ENCODE peak calls at places on chromosome 10, in four cellular contexts. M, Q, I and Y are unnamed samples.
A peak's percentile ranks its signal among the peaks of the same experiment; 100 is the strongest.

GRCh38 chr10:113454341-113455061 is 98.4 kb upstream of the HABP2 start:
- DNase-seq in M (peak; percentile 79), I (peak; percentile 41), Q (peak; percentile 54), Y (peak; percentile 37)

GRCh38 chr10:109891105-109891504 is 32.2 kb downstream of the XPNPEP1 start:
- DNase-seq in M (no peak), I (no peak), Q (no peak), Y (peak; percentile 71)

GRCh38 chr10:133260895-133261725 is 15.6 kb downstream of the ADAM8 start:
- DNase-seq in M (peak; percentile 88), I (peak; percentile 21), Q (peak; percentile 33), Y (no peak)

GRCh38 chr10:72314263-72314662 is 40.5 kb downstream of the DNAJB12 start:
- DNase-seq in M (no peak), I (no peak), Q (no peak), Y (no peak)

GRCh38 chr10:95303535-95303934 is 12.7 kb upstream of the PDLIM1 start:
- DNase-seq in Q (no peak), I (peak; percentile 71), M (no peak), Y (no peak)

GRCh38 chr10:104824378-104825006 is 183.4 kb downstream of the SORCS3 start:
- DNase-seq in I (peak; percentile 5), M (no peak), Q (peak; percentile 8), Y (peak; percentile 64)

GRCh38 chr10:109592391-109592790 is 330.9 kb downstream of the XPNPEP1 start:
- DNase-seq in M (no peak), Q (no peak), I (no peak), Y (no peak)

GRCh38 chr10:91590142-91590903 is 42.5 kb downstream of the PPP1R3C start:
- DNase-seq in I (peak; percentile 96), Q (peak; percentile 99), M (no peak), Y (peak; percentile 48)

GRCh38 chr10:71132321-71132810 is 80.0 kb upstream of the UNC5B start:
- DNase-seq in Q (no peak), I (no peak), M (no peak), Y (no peak)

GRCh38 chr10:45379891-45380540 is 6.0 kb downstream of the ALOX5 start:
- DNase-seq in I (no peak), Q (no peak), M (peak; percentile 81), Y (no peak)

GRCh38 chr10:80320377-80320776 is 30.9 kb upstream of the MAT1A start:
- DNase-seq in Q (no peak), I (no peak), M (no peak), Y (no peak)

GRCh38 chr10:90430186-90430585 is 427.7 kb downstream of the HTR7 start:
- DNase-seq in I (no peak), Q (no peak), M (no peak), Y (no peak)

GRCh38 chr10:7551891-7552731 is 114.7 kb downstream of the ITIH5 start:
- DNase-seq in Q (no peak), M (no peak), I (no peak), Y (no peak)

DNA sequence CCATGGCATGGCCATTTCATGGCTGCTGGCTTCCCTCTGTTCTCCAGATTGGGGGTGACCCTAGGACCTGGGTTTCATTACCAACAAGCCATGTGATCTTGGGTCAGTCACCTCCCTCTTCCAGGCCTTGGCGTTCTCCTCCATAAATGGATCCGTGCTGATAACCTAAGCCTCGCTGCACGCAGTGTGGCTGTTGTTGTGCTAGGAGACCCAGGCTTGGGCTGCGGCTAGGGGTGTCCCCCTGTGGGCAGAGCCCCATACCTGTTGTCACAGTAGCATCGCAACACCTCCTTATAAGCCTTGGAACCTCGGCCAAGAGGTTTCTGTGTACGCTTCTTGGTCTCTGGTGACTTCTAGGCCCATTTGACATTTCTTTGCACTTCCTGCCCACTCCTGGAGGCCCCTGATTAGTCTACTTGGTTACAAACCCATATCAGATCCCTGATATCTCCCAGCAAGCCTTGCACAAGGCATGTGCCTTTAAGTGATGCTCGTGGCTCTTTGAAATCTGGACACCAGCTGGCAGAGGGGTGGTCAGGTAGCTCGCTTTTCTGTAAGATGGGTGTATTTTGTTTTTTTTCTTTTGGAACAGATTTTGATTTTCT is 23.6 kb downstream of the ZMIZ1 start:
- DNase-seq in I (no peak), Q (no peak), M (no peak), Y (no peak)
- TF ChIP-seq CTCF in I (no peak), Q (no peak), M (no peak), Y (no peak)

GRCh38 chr10:9301148-9301547 is 1246.7 kb downstream of the GATA3 start:
- DNase-seq in M (no peak), I (no peak), Q (no peak), Y (peak; percentile 17)
- H3K4me3 ChIP-seq in M (no peak overlapping the region), I (no peak overlapping the region), Q (no peak overlapping the region), Y (no peak overlapping the region)

DNA sequence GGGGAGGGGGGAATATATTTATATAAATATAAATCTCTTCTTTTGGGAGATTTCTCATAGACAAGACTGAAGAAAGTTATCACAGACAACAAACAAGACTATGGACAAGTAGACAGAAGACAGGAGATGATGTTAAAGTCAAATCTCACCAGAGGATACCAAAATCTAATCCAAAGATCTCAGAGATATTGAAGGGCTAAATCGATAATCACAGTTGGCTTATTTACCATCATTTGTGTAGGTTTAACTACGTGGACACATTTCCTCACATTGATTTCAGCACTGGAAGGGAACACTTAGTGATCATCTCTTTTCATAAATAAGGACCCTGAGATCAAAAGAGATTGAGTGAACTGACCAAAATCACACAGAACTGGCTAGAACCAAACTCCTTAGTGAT is 2.7 kb upstream of the INPP5F start:
- DNase-seq in M (no peak), Q (no peak), I (no peak), Y (no peak)
- TF ChIP-seq CTCF in M (no peak), Q (no peak), I (no peak), Y (no peak)

GRCh38 chr10:13158401-13158800 is 3.0 kb upstream of the MCM10 start:
- DNase-seq in I (no peak), Q (no peak), M (no peak), Y (peak; percentile 6)
- H3K4me3 ChIP-seq in I (no peak overlapping the region), Q (peak overlapping the region; percentile 17), M (no peak overlapping the region), Y (peak overlapping the region; percentile 26)

GRCh38 chr10:26238378-26238777 is 21.8 kb downstream of the GAD2 start:
- DNase-seq in Q (no peak), M (no peak), I (no peak), Y (no peak)

DNA sequence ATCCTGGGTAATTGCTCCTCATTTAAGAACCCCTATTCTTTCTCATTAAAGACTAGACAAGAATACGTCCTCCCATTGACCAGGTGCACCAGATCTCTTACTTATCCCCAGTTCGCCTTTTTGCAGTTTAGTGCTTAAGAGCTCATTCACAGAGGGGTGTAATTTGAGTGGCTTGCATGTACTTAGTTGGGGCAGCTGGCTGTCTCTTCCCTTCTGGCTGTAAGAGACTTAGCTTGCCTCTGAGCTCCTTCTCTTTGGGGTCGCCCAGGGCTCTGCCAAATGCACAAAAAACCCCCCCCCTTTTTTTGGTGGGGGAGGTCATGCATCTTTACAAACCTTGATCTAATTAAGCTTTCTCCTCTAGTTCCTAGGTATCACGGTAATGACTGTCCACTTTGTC is 26.2 kb downstream of the GAD2 start:
- DNase-seq in I (no peak), M (no peak), Q (no peak), Y (no peak)
- TF ChIP-seq CTCF in I (no peak), M (no peak), Q (no peak), Y (no peak)

DNA sequence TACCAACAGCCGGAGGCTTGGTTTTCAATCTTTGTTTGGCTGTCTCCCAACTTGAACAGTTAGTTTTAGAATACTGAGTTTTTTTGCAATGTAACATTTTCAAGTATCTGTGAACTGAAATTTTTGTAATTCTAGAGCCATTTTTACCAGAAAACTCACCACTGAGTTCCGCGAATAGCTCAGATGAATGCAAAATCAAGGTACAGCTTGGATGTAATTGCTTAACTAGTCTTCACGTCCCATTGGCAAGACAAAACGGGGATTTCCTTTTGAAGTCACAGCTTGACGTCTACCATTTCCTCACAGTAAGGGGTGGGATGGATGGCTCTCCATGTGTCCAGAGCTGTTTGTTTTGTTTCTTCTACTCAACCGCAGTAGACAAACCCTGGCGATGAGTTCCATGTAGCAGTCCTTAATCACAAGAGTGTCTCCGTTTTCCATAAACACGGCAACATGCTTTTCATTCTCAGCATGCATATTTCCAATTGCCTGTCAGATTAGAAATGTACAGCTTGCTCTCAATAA is 55.8 kb upstream of the FGFR2 start:
- DNase-seq in Q (no peak), I (no peak), M (no peak), Y (no peak)
- H3K4me3 ChIP-seq in Q (no peak overlapping the region), I (no peak overlapping the region), M (no peak overlapping the region), Y (no peak overlapping the region)

DNA sequence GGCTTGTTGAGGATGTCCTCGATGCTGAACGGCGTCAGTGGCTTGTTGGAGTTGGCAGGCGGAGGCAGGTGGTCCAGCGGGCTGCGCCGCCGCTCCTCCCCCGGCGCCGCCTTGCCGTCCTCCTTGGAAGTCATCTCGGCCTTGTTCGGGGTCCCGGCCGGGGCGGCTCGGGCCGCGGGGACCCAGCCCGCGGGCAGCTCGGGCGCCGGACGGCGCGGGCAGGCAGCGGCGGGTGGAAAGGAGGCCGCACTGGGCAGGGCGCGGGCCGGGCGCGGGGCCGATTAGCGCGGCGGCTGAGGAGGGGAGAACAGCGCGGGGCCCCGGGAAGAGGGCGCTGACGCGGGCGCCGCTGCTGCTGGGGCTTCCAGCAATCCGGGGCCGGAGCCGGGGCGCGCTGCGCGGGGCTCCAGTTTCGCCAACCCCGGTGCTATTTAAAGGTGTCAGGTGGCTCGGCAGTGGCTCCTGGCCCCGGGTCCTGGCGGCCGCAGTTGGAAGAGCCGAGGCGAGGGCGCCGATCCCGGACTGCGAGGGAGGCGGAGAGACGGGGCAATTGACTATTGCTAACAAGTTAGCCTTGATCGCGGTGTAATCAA is 485 bp downstream of the LBX1 start:
- DNase-seq in Q (no peak), I (no peak), M (no peak), Y (no peak)
- TF ChIP-seq CTCF in Q (no peak), I (no peak), M (no peak), Y (no peak)